ENCODE peak calls at places on chromosomes 13 and 19, in nine cellular contexts. K is HFFc6, E is heart right ventricle, C is AG04450, I is stomach, R is GM23338, Q is lower leg skin, S is ascending aorta, D is WERI-Rb-1. W is an unnamed sample.

GRCh38 chr19:6766357-6767080 is 716 bp downstream of the SH2D3A start:
- DNase-seq in K (no peak), E (no peak), C (no peak), I (no peak), R (no peak), Q (no peak), S (no peak), D (no peak), W (no peak)

GRCh38 chr13:20608438-20609020 is 41.6 kb downstream of the IFT88 start:
- DNase-seq in K (no peak), E (no peak), C (no peak), I (no peak), R (no peak), Q (no peak), S (no peak), D (no peak), W (peak; percentile 24)

GRCh38 chr13:31038834-31039552 is 106.5 kb downstream of the TEX26 start:
- DNase-seq in K (no peak), E (no peak), C (no peak), I (no peak), R (no peak), Q (no peak), S (peak; percentile 41), D (no peak), W (peak; percentile 95)

GRCh38 chr13:112510002-112510780 is 77.8 kb downstream of the TUBGCP3 start:
- DNase-seq in K (peak; percentile 52), E (peak; percentile 13), C (peak; percentile 23), I (no peak), R (peak; percentile 95), Q (no peak), S (no peak), D (peak; percentile 67), W (peak; percentile 58)

GRCh38 chr13:25840261-25840660 is 211.6 kb downstream of the SHISA2 start:
- DNase-seq in K (no peak), E (no peak), C (no peak), I (no peak), R (no peak), Q (no peak), S (no peak), D (no peak), W (no peak)

GRCh38 chr19:7294571-7295212 is 478 bp upstream of the INSR start:
- DNase-seq in K (peak; percentile 7), E (peak; percentile 78), C (no peak), I (peak; percentile 74), R (peak; percentile 56), Q (peak; percentile 63), S (peak; percentile 89), D (peak; percentile 91), W (peak; percentile 12)

GRCh38 chr13:107721436-107721835 is 493.9 kb downstream of the LIG4 start:
- DNase-seq in K (no peak), E (no peak), C (no peak), I (no peak), R (no peak), Q (no peak), S (no peak), D (peak; percentile 50), W (no peak)

GRCh38 chr19:2083174-2083854 is 12.8 kb downstream of the MOB3A start:
- DNase-seq in K (no peak), E (peak; percentile 50), C (no peak), I (no peak), R (no peak), Q (no peak), S (no peak), D (no peak), W (no peak)

GRCh38 chr19:30168760-30169159 is 203.4 kb upstream of the ZNF536 start:
- DNase-seq in K (no peak), E (no peak), C (no peak), I (no peak), R (no peak), Q (no peak), S (no peak), D (no peak), W (no peak)

DNA sequence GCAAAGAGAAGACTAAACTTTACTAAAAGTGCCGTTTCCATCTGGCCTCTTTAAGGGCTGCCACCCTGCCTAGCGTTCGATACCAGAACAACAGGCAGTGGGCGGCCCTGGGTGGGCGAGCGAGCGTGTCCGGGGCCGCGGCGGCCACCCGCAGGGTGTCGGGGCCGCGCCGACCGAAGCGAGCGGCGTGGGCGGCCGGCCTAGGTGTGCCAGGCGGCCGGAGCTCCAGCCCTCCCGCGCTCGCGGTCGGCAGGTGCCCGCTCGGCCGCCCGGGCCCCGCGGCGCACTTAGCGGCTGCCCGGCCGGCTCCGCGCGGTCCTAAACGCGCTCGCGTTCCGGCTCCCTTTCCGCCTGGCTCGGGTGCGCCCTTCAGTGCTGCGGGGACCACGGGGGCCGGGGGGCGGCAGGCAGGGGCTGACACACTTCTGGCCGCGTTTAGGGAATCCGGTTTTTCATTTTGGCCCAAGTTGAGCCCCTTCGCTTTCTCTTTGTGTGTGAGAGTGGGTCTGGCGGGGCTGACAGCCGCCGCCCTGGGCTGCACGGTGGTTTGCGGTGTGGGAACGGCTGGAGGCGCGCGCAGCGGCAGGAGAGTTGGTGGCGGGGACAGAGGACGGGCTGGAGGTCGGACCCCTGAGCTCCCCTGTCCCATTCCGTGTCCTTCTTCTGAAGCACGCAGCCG is 2.9 kb downstream of the FGF9 start:
- DNase-seq in K (no peak), E (no peak), C (no peak), I (peak; percentile 58), R (peak; percentile 83), Q (no peak), S (no peak), D (no peak), W (no peak)
- TF ChIP-seq CTCF in K (no peak), E (peak; percentile 8), C (no peak), I (no peak), R (no peak), Q (no peak), S (no peak), D (peak; percentile 11), W (no peak)

DNA sequence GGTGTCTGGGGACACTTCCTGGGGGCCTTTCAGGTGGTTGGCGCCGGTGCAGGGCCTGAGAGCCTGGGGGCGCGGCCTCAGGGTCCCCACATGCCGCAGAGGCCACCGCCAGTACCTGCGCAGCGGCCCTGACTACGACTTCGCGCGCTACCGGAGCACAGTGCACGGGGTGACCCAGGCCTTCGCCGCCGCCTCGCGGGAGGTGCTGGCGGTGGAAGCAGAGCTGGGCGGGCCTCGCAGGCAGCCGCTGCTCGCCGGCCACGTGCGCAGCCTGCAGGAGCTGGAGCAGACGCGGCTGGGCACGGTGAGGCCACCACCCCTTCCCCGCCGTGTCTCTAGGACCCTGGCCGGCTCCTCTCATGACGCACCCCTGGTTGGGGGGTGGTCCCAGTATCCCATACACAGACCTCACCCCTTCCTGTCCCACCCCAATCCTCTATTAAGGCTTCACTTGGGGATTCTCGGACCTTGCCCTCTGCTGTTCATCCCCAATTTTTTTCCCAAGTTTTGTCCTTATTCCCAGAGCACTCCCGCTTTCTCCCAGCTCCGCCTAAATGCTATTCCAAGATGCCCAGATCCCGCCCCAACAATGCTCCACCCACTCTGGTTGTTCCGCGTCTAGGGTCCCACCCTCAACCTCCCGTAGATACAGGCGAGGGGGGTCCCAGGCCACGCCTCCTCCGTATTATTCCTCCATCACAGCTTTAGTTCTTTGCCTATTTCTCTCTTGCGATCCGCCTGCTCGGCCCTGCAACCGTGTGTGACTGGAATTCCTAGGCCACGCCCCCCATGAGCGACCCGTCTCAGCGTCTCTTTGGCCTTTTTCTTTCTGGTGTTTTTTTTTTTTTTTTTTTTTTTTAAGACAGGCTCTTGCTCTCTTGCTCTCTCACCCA is 1.0 kb downstream of the REX1BD start:
- DNase-seq in K (peak; percentile 54), E (peak; percentile 63), C (no peak), I (peak; percentile 74), R (peak; percentile 88), Q (no peak), S (peak; percentile 86), D (peak; percentile 88), W (peak; percentile 46)
- TF ChIP-seq CTCF in K (no peak), E (peak; percentile 20), C (peak; percentile 12), I (no peak), R (no peak), Q (no peak), S (peak; percentile 7), D (no peak), W (no peak)

GRCh38 chr19:23868630-23869029 is 46.1 kb upstream of the ZNF726 start:
- DNase-seq in K (no peak), E (no peak), C (no peak), I (no peak), R (no peak), Q (no peak), S (no peak), D (no peak), W (no peak)

GRCh38 chr19:23872282-23872919 is 42.3 kb upstream of the ZNF726 start:
- DNase-seq in K (no peak), E (no peak), C (no peak), I (no peak), R (no peak), Q (no peak), S (no peak), D (no peak), W (no peak)

DNA sequence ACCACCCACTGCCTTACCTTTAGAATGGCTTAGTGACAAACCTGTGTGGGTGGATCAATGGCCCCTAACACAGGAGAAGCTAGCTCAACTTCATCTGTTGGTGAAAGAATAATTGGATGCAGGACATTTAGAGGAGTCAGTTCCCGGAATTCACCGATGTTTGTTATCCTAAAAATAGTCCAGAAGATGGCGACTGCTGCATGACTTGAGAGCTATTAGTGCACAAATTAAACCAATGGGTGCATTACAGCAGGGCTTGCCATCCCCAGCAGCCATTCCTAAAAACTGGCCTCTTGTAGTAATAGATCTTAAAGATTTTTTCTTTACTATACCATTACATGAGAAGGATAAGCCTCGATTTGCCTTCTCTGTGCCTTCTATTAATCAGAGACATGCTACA is 46.8 kb upstream of the ZNF726 start:
- DNase-seq in K (no peak), E (no peak), C (no peak), I (no peak), R (peak; percentile 8), Q (no peak), S (no peak), D (peak; percentile 9), W (no peak)
- TF ChIP-seq CTCF in K (no peak), E (no peak), C (no peak), I (no peak), R (peak; percentile 17), Q (no peak), S (no peak), D (peak; percentile 36), W (no peak)

DNA sequence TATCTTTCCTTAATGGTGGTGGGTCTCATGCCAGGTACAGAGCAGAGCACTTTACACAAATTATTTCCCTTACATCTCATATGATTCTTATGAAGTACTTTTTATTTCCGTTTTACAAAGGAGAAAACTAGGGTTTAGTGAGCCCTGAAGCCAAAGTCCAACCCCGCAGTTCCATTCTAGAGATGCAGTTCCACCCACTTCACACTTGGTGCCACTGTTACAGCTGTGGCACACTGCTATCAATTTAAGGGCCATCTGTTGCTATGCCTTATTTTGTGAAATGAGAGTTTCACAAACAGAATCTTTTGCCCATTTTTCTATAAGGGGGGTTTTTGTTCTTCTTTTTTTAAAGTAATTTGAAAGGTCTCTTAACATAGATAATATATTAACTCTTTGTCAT is 12.9 kb downstream of the MIPEP start:
- DNase-seq in K (peak; percentile 28), E (no peak), C (no peak), I (no peak), R (peak; percentile 46), Q (no peak), S (no peak), D (peak; percentile 53), W (no peak)
- TF ChIP-seq CTCF in K (peak; percentile 73), E (peak; percentile 40), C (peak; percentile 54), I (peak; percentile 27), R (peak; percentile 46), Q (no peak), S (no peak), D (peak; percentile 80), W (peak; percentile 35)

W was measured in astrocyte.